ENCODE peak calls at places on chromosomes 5 and 9, in five cellular contexts. A, L, Y, H and D are unnamed samples.
A peak's percentile ranks its signal among the peaks of the same experiment; 100 is the strongest.

GRCh38 chr5:68350176-68350575 is 134.6 kb downstream of the PIK3R1 start:
- DNase-seq in H (no peak), L (no peak), A (no peak), Y (no peak), D (no peak)

GRCh38 chr9:31119882-31120481 is 1264.5 kb upstream of the ACO1 start:
- DNase-seq in L (no peak), A (peak; percentile 76), Y (no peak), H (no peak), D (no peak)

GRCh38 chr5:78213799-78214198 is 80.7 kb downstream of the AP3B1 start:
- DNase-seq in L (no peak), A (no peak), Y (no peak), H (no peak), D (no peak)

GRCh38 chr5:78675956-78676727 is 27.6 kb upstream of the LHFPL2 start:
- DNase-seq in H (no peak), A (no peak), Y (no peak), L (no peak), D (no peak)

GRCh38 chr9:128372188-128372641 is 1.0 kb downstream of the URM1 start:
- DNase-seq in H (no peak), A (no peak), Y (no peak), L (no peak), D (no peak)

GRCh38 chr5:38528162-38528703 is 28.2 kb downstream of the LIFR start:
- DNase-seq in H (no peak), Y (no peak), L (no peak), A (no peak), D (no peak)

GRCh38 chr9:123438821-123439220 is 82.8 kb downstream of the CRB2 start:
- DNase-seq in H (peak; percentile 38), Y (no peak), L (peak; percentile 49), A (peak; percentile 16), D (no peak)

GRCh38 chr9:132372177-132373095 is 17.6 kb upstream of the SETX start:
- DNase-seq in A (peak; percentile 72), L (peak; percentile 87), H (no peak), Y (peak; percentile 71), D (no peak)

GRCh38 chr5:81253875-81254274 is 20.8 kb downstream of the CKMT2 start:
- DNase-seq in L (no peak), H (no peak), A (no peak), Y (no peak), D (no peak)

GRCh38 chr9:136401173-136401922 is 1.4 kb upstream of the SNAPC4 start:
- DNase-seq in L (no peak), Y (no peak), A (no peak), H (no peak), D (no peak)

GRCh38 chr5:88089757-88090390 is 178.8 kb downstream of the TMEM161B start:
- DNase-seq in H (no peak), L (no peak), Y (no peak), A (no peak), D (no peak)

GRCh38 chr5:73311291-73312110 is 137.1 kb downstream of the FOXD1 start:
- DNase-seq in A (peak; percentile 82), Y (no peak), L (no peak), H (no peak), D (peak; percentile 92)

GRCh38 chr5:137837741-137838389 is 29.8 kb upstream of the MYOT start:
- DNase-seq in H (no peak), L (no peak), A (peak; percentile 59), Y (no peak), D (no peak)

GRCh38 chr5:151298063-151298462 is 5.5 kb downstream of the SLC36A3 start:
- DNase-seq in A (peak; percentile 80), L (no peak), Y (no peak), H (no peak), D (peak; percentile 3)

GRCh38 chr5:177553671-177554429 is 513 bp downstream of the FAM193B start:
- DNase-seq in H (no peak), L (peak; percentile 92), A (peak; percentile 12), Y (peak; percentile 69), D (no peak)

GRCh38 chr9:70587143-70587710 is 172.8 kb upstream of the KLF9 start:
- DNase-seq in Y (no peak), H (no peak), L (no peak), A (peak; percentile 79), D (no peak)

GRCh38 chr9:10875752-10876151 is 262.9 kb upstream of the PTPRD start:
- DNase-seq in A (peak; percentile 49), L (no peak), H (no peak), Y (no peak), D (peak; percentile 6)

GRCh38 chr5:179240561-179240960 is 104.7 kb downstream of the ADAMTS2 start:
- DNase-seq in H (no peak), A (no peak), L (peak; percentile 66), Y (peak; percentile 16), D (no peak)

GRCh38 chr9:12719431-12719830 is 26.2 kb downstream of the TYRP1 start:
- DNase-seq in L (no peak), Y (no peak), A (peak; percentile 68), H (no peak), D (no peak)

GRCh38 chr5:74500037-74500917 is 140.3 kb downstream of the ENC1 start:
- DNase-seq in H (no peak), L (no peak), Y (no peak), A (no peak), D (no peak)

GRCh38 chr9:124840300-124840833 is 12.9 kb upstream of the WDR38 start:
- DNase-seq in H (no peak), A (no peak), Y (no peak), L (no peak), D (peak; percentile 67)

GRCh38 chr5:76670508-76670907 is 45.4 kb upstream of the F2R start:
- DNase-seq in A (no peak), L (no peak), H (no peak), Y (no peak), D (no peak)

GRCh38 chr5:34930527-34930844 is 1.1 kb downstream of the DNAJC21 start:
- DNase-seq in H (no peak), Y (no peak), A (peak; percentile 19), L (no peak), D (no peak)

GRCh38 chr5:58094031-58094430 is 365.9 kb downstream of the PLK2 start:
- DNase-seq in A (no peak), L (no peak), Y (no peak), H (no peak), D (no peak)

GRCh38 chr5:96566775-96567174 is 95.4 kb upstream of the CAST start:
- DNase-seq in L (no peak), H (no peak), Y (no peak), A (peak; percentile 2), D (no peak)

GRCh38 chr5:32098806-32099435 is 75.2 kb downstream of the GOLPH3 start:
- DNase-seq in L (no peak), Y (no peak), H (no peak), A (peak; percentile 45), D (no peak)

GRCh38 chr5:58064799-58065198 is 395.1 kb downstream of the PLK2 start:
- DNase-seq in L (no peak), Y (no peak), A (no peak), H (no peak), D (no peak)

GRCh38 chr5:80937591-80937990 is 22.6 kb upstream of the RASGRF2 start:
- DNase-seq in H (no peak), L (no peak), A (no peak), Y (no peak), D (peak; percentile 25)

DNA sequence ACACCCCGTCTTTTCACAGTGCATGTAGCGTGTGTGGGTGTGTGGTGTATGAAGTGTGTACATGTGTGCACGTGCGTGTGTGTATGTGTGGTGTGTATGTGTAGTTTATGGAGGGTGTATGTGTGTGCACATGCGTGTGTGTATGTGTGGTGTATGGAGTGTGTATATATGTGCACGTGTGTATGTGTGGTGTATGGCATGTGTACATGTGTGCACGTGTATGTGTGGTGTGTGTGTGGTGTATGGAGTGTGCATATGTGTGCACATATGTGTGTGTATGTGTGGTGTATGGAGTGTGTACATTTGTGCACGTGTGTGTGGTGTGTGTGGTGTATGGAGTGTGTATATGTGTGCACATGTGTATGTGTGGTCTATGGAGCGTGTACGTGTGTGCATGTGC is 13.2 kb downstream of the MYMK start:
- DNase-seq in A (no peak), L (no peak), Y (no peak), H (no peak), D (no peak)
- H3K4me3 ChIP-seq in A (no peak overlapping the region), L (no peak overlapping the region), Y (no peak overlapping the region), H (no peak overlapping the region), D (no peak overlapping the region)

DNA sequence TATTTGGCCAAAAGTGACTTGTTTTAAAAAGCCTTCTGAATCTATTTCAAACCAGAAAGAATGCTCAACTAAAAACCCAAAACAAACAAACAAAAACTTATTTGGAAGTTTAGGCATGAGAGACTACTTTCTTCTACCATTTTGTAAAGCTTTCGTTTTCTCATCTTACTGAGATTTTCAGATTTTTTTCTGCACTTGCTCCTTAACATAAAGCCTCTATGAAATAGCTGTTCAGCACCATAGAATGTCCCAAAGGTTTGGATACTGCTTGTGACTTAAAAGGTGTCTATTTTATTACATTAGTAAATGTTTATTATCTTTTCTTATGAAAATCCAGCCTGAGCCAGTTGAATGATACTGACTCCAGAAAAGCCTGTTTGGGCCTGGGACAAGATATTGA is 292.5 kb downstream of the ZSWIM6 start:
- DNase-seq in L (no peak), A (no peak), Y (no peak), H (no peak), D (no peak)
- H3K4me3 ChIP-seq in L (no peak overlapping the region), A (no peak overlapping the region), Y (no peak overlapping the region), H (no peak overlapping the region), D (no peak overlapping the region)

GRCh38 chr9:94554078-94554438 is 825 bp upstream of the PCAT7 start:
- DNase-seq in Y (no peak), L (no peak), H (no peak), A (no peak), D (no peak)

GRCh38 chr9:94554439-94555331 is at the start of gene PCAT7:
- DNase-seq in A (peak; percentile 43), H (no peak), Y (peak; percentile 61), L (no peak), D (no peak)

GRCh38 chr9:94553029-94553938 is 1.6 kb upstream of the PCAT7 start:
- DNase-seq in H (no peak), Y (no peak), L (no peak), A (no peak), D (no peak)
- H3K4me3 ChIP-seq in H (no peak overlapping the region), Y (no peak overlapping the region), L (no peak overlapping the region), A (peak overlapping the region; percentile 88), D (no peak overlapping the region)

GRCh38 chr5:175788155-175788787 is 83.1 kb upstream of the CPLX2 start:
- DNase-seq in L (no peak), Y (no peak), A (no peak), H (no peak), D (no peak)
- H3K4me3 ChIP-seq in L (no peak overlapping the region), Y (no peak overlapping the region), A (no peak overlapping the region), H (no peak overlapping the region), D (no peak overlapping the region)